ENCODE peak calls at places on chromosomes 1 and 21, in four cellular contexts. W is HFFc6, J is cardiac fibroblast, E is psoas muscle. Q is an unnamed sample.
A peak's percentile ranks its signal among the peaks of the same experiment; 100 is the strongest.

GRCh38 chr1:68827261-68827660 is 330.4 kb upstream of the DEPDC1 start:
- DNase-seq in W (no peak), J (no peak), E (no peak), Q (no peak)

GRCh38 chr1:100308777-100309176 is 42.8 kb downstream of the RTCA start:
- DNase-seq in W (peak; percentile 18), J (peak; percentile 84), E (no peak), Q (no peak)

GRCh38 chr1:2198571-2198970 is 4.0 kb upstream of the FAAP20 start:
- DNase-seq in W (no peak), J (no peak), E (no peak), Q (no peak)

GRCh38 chr1:224219612-224220011 is 36.6 kb downstream of the DEGS1 start:
- DNase-seq in W (no peak), J (no peak), E (no peak), Q (no peak)

GRCh38 chr1:23018661-23019093 is 591 bp upstream of the KDM1A start:
- DNase-seq in W (no peak), J (no peak), E (no peak), Q (no peak)

GRCh38 chr1:186102559-186103148 is 272.4 kb downstream of the TPR start:
- DNase-seq in W (peak; percentile 85), J (peak; percentile 92), E (no peak), Q (peak; percentile 71)

GRCh38 chr1:114587203-114587991 is 6.0 kb upstream of the BCAS2 start:
- DNase-seq in W (no peak), J (no peak), E (no peak), Q (no peak)

GRCh38 chr1:5286244-5286643 is 631.8 kb downstream of the AJAP1 start:
- DNase-seq in W (no peak), J (no peak), E (no peak), Q (no peak)

GRCh38 chr1:79741720-79742421 is 735.3 kb upstream of the ADGRL4 start:
- DNase-seq in W (no peak), J (no peak), E (no peak), Q (no peak)

GRCh38 chr1:164440222-164440621 is 118.8 kb upstream of the PBX1 start:
- DNase-seq in W (peak; percentile 2), J (peak; percentile 12), E (no peak), Q (no peak)

GRCh38 chr1:61287014-61287413 is 204.7 kb downstream of the NFIA start:
- DNase-seq in W (peak; percentile 52), J (peak; percentile 93), E (no peak), Q (no peak)

GRCh38 chr1:18955442-18956188 is 861 bp downstream of the IFFO2 start:
- DNase-seq in W (no peak), J (peak; percentile 38), E (peak; percentile 74), Q (no peak)

GRCh38 chr1:115258302-115258866 is 79.7 kb downstream of the NGF start:
- DNase-seq in W (peak; percentile 80), J (peak; percentile 92), E (no peak), Q (no peak)

GRCh38 chr1:66490817-66491216 is 43.1 kb upstream of the SGIP1 start:
- DNase-seq in W (no peak), J (peak; percentile 74), E (no peak), Q (no peak)

GRCh38 chr21:29155118-29155932 is 24.9 kb downstream of the MAP3K7CL start:
- DNase-seq in W (peak; percentile 64), J (peak; percentile 64), E (peak; percentile 82), Q (peak; percentile 70)
- TF ChIP-seq CTCF in W (no peak), J (no peak), E (no peak), Q (peak; percentile 23)

GRCh38 chr21:18382141-18382540 is 21.4 kb downstream of the TMPRSS15 start:
- DNase-seq in W (no peak), J (no peak), E (no peak), Q (no peak)

GRCh38 chr21:18387994-18388393 is 15.6 kb downstream of the TMPRSS15 start:
- DNase-seq in W (no peak), J (no peak), E (no peak), Q (no peak)

GRCh38 chr21:18384771-18385170 is 18.8 kb downstream of the TMPRSS15 start:
- DNase-seq in W (no peak), J (peak; percentile 6), E (no peak), Q (no peak)
- TF ChIP-seq CTCF in W (peak; percentile 66), J (peak; percentile 21), E (peak; percentile 30), Q (peak; percentile 14)

DNA sequence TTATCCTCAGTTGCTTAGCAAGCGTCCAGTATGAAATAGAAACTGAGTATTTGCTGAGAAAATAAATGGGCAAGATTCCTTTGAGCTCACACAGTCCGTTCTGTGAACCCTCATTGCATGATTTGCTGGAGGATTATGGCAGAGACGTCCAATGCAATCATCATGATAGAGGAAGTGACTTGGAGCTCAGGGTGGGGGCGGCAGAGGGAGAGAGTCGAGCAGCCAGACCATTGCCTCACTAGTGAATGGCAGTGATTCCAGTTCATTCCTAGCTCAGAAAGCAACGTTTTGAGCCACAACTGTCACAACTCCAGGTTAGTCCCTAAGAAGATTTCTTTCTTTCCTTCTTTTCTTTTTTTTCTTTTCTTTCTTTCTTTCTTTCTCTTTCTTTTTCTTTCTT is 27.5 kb upstream of the COL9A2 start:
- DNase-seq in W (peak; percentile 34), J (peak; percentile 65), E (peak; percentile 64), Q (peak; percentile 36)
- TF ChIP-seq CTCF in W (no peak), J (no peak), E (no peak), Q (peak; percentile 2)

DNA sequence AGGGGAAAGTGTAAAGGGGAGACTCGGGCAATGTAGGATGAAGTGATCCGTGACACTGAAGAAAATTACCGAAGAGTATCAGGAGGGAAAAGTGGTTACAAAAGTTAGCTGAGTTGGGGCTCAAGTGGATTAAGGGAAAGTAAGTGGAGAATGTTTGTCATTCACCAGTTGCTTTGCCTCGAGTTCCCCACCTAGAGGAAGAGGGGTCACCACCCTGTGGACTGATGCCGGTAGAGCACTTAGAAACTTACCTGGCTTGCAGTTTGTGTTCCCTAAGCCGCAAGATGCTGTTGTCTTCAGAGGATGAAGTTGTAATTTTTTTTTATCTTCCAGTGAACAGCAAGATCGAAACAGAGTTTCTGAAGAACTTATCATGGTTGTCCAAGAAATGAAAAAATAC is 1.0 kb downstream of the PER3 start:
- DNase-seq in W (no peak), J (no peak), E (no peak), Q (no peak)
- TF ChIP-seq CTCF in W (peak; percentile 9), J (no peak), E (no peak), Q (no peak)

GRCh38 chr1:161364332-161364731 is 3.3 kb downstream of the CFAP126 start:
- DNase-seq in W (no peak), J (no peak), E (no peak), Q (no peak)

GRCh38 chr1:161365207-161365606 is 2.5 kb downstream of the CFAP126 start:
- DNase-seq in W (no peak), J (no peak), E (no peak), Q (no peak)

GRCh38 chr1:161373442-161373841 is 5.8 kb upstream of the CFAP126 start:
- DNase-seq in W (no peak), J (no peak), E (no peak), Q (no peak)

GRCh38 chr1:161367684-161368398 is at the start of gene CFAP126:
- DNase-seq in W (peak; percentile 57), J (peak; percentile 90), E (peak; percentile 65), Q (no peak)
- TF ChIP-seq CTCF in W (peak; percentile 23), J (peak; percentile 15), E (no peak), Q (no peak)

GRCh38 chr21:19507682-19508260 is 1104.2 kb upstream of the TMPRSS15 start:
- DNase-seq in W (no peak), J (no peak), E (no peak), Q (no peak)
- TF ChIP-seq CTCF in W (peak; percentile 29), J (no peak), E (no peak), Q (no peak)

DNA sequence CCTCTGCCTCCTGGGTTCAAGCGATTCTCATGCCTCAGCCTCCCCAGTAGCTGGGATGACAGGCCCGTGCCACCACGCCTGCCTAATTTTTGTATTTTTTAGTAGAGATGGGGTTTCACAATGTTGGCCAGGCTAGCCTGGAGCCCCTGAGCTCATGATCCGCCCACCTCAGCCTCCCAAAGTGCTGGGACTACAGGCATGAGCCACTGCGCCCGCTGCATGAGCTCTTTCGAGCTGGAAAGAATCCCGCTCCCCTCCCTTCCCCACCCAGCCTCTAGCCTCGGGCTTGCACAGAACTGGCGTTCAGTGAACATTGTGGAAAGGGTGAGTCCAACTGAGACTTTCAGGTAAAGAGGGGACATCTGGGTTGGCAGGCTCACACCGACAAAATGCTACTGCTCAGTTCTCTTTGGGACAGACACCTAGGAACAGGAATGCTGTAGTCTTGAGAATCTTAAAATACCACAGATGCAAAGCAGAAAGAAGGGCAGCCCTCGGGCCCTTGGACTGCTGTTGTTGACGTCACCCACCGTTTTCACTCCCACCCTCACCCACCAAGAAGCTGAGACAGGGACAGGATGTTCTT is 9.7 kb upstream of the GNG4 start:
- DNase-seq in W (no peak), J (no peak), E (no peak), Q (no peak)
- TF ChIP-seq CTCF in W (no peak), J (no peak), E (no peak), Q (no peak)